ENCODE peak calls at places on chromosomes 3 and 15, in five cellular contexts. Q, G, W, B and V are unnamed samples.

GRCh38 chr3:98733055-98733777 is 29.9 kb upstream of the ST3GAL6 start:
- DNase-seq in B (no peak), W (peak; percentile 26), G (peak; percentile 28), Q (peak; percentile 50), V (no peak)

GRCh38 chr3:194375473-194375872 is 5.9 kb upstream of the LRRC15 start:
- DNase-seq in W (no peak), G (no peak), B (no peak), Q (peak; percentile 40), V (no peak)

GRCh38 chr15:80898040-80898439 is 91.6 kb downstream of the MESD start:
- DNase-seq in G (no peak), W (no peak), B (no peak), Q (no peak), V (no peak)

GRCh38 chr3:59600631-59601030 is 550.8 kb upstream of the CFAP20DC start:
- DNase-seq in Q (no peak), G (no peak), W (no peak), B (no peak), V (no peak)

GRCh38 chr3:158420654-158421396 is 150.2 kb upstream of the MLF1 start:
- DNase-seq in B (no peak), Q (no peak), G (peak; percentile 98), W (no peak), V (peak; percentile 2)

GRCh38 chr3:103672346-103672745 is 1237.5 kb downstream of the ZPLD1 start:
- DNase-seq in B (no peak), W (no peak), G (peak; percentile 1), Q (no peak), V (no peak)

GRCh38 chr3:183291511-183292031 is 38.5 kb downstream of the B3GNT5 start:
- DNase-seq in Q (no peak), B (no peak), G (peak; percentile 83), W (no peak), V (no peak)

GRCh38 chr3:64992462-64993285 is 304.9 kb upstream of the ADAMTS9 start:
- DNase-seq in G (no peak), B (no peak), Q (no peak), W (peak; percentile 30), V (no peak)

GRCh38 chr15:59570364-59570763 is 41.2 kb upstream of the GCNT3 start:
- DNase-seq in W (no peak), G (peak; percentile 84), B (no peak), Q (peak; percentile 51), V (no peak)

GRCh38 chr3:129890891-129891290 is 2.6 kb downstream of the TMCC1 start:
- DNase-seq in W (no peak), B (no peak), Q (no peak), G (no peak), V (no peak)

GRCh38 chr15:76057332-76058000 is 2.3 kb upstream of the TMEM266 start:
- DNase-seq in B (no peak), Q (peak; percentile 68), G (peak; percentile 26), W (no peak), V (no peak)

GRCh38 chr15:92907229-92907628 is 7.1 kb downstream of the CHD2 start:
- DNase-seq in Q (no peak), G (peak; percentile 30), B (no peak), W (no peak), V (no peak)

GRCh38 chr3:171970301-171970788 is 69.0 kb upstream of the FNDC3B start:
- DNase-seq in Q (no peak), G (no peak), B (no peak), W (no peak), V (no peak)

GRCh38 chr15:101522621-101523559 is 33.4 kb upstream of the PCSK6 start:
- DNase-seq in Q (no peak), G (no peak), B (no peak), W (no peak), V (no peak)

GRCh38 chr3:146517684-146518435 is 26.5 kb downstream of the PLSCR1 start:
- DNase-seq in B (no peak), W (no peak), G (no peak), Q (peak; percentile 39), V (no peak)

GRCh38 chr3:146524961-146525360 is 19.4 kb downstream of the PLSCR1 start:
- DNase-seq in W (no peak), G (no peak), B (no peak), Q (no peak), V (peak; percentile 26)

GRCh38 chr3:146523536-146523935 is 20.9 kb downstream of the PLSCR1 start:
- DNase-seq in G (no peak), Q (no peak), W (no peak), B (no peak), V (no peak)

GRCh38 chr3:146521356-146521755 is 23.1 kb downstream of the PLSCR1 start:
- DNase-seq in G (no peak), Q (no peak), B (no peak), W (no peak), V (no peak)

DNA sequence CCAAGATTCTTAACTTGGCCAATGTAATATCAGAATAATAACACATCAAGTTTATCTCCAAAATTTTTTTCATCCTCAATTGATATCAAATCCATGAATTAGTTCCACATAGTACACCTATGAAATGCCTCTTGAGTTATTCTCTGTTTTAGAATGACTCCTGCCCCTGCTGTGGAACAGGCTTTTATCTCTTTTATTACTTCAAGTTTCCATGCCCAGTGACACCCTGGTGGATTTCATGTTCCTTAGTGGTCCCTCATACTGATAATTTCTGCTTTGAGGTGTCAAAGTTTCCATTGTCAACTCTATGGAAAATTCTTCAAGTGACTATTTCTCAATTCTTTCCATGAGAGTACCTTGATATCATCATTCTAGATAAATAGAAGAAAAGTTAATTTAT is 24.6 kb downstream of the PLSCR1 start:
- DNase-seq in Q (no peak), W (no peak), G (no peak), B (no peak), V (no peak)
- H3K36me3 ChIP-seq in Q (no peaks in the 10 kb centered on the region), W (no peaks in the 10 kb centered on the region), G (peaks cover 8% of the 10 kb centered on the region), B (peaks cover 6% of the 10 kb centered on the region), V (no peaks in the 10 kb centered on the region)

GRCh38 chr3:19471147-19471546 is 322.8 kb downstream of the KCNH8 start:
- DNase-seq in W (no peak), Q (no peak), G (no peak), B (no peak), V (no peak)
- TF ChIP-seq CTCF in W (no peak), Q (no peak), G (no peak), B (no peak), V (no peak)

GRCh38 chr3:140748171-140748570 is 70.3 kb downstream of the TRIM42 start:
- DNase-seq in W (no peak), Q (no peak), G (no peak), B (no peak), V (no peak)

GRCh38 chr3:140752499-140752898 is 74.6 kb downstream of the TRIM42 start:
- DNase-seq in B (no peak), W (no peak), Q (no peak), G (peak; percentile 21), V (no peak)

GRCh38 chr3:140753865-140754754 is 76.2 kb downstream of the TRIM42 start:
- DNase-seq in W (no peak), B (no peak), G (peak; percentile 85), Q (no peak), V (no peak)

GRCh38 chr3:140748903-140749302 is 71.0 kb downstream of the TRIM42 start:
- DNase-seq in Q (no peak), W (peak; percentile 46), G (peak; percentile 71), B (no peak), V (no peak)
- H3K36me3 ChIP-seq in Q (no peaks in the 10 kb centered on the region), W (no peaks in the 10 kb centered on the region), G (no peaks in the 10 kb centered on the region), B (no peaks in the 10 kb centered on the region), V (no peaks in the 10 kb centered on the region)

GRCh38 chr15:74542192-74543042 is 1.4 kb downstream of the ARID3B start:
- DNase-seq in B (no peak), G (peak; percentile 54), Q (no peak), W (no peak), V (no peak)

GRCh38 chr15:74541494-74542191 is 623 bp downstream of the ARID3B start:
- DNase-seq in Q (peak; percentile 75), W (peak; percentile 25), G (peak; percentile 55), B (no peak), V (no peak)

GRCh38 chr15:74545061-74545460 is 4.0 kb downstream of the ARID3B start:
- DNase-seq in W (no peak), B (no peak), G (no peak), Q (no peak), V (no peak)

GRCh38 chr15:74543043-74543422 is 2.0 kb downstream of the ARID3B start:
- DNase-seq in B (no peak), Q (no peak), G (no peak), W (no peak), V (no peak)

DNA sequence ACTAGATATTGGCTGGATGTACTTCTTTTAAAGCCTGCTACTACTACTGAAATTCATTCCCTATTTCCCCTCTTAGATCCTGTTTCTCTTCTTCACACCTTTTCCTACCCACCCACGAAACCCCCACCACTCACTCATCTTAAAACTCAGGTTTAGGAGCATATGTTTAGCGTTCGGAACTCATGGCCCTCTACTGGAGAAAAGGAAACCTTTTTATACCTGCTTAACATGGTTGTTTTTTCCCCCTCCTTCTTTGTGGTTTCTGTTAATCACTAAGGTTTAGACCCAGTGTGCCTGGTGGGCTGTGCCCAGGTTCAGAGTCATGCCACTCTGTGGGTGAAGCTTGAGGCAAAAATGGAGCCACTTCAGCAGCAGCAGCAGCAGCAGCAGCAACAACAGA is 2.6 kb downstream of the ARID3B start:
- DNase-seq in B (no peak), W (no peak), Q (no peak), G (no peak), V (no peak)
- TF ChIP-seq CTCF in B (peak; percentile 37), W (no peak), Q (peak; percentile 34), G (peak; percentile 41), V (no peak)

GRCh38 chr15:42405876-42406482 is 46.7 kb downstream of the CAPN3 start:
- DNase-seq in G (peak; percentile 8), Q (no peak), W (no peak), B (no peak), V (no peak)

GRCh38 chr15:42411884-42412283 is 52.6 kb downstream of the CAPN3 start:
- DNase-seq in Q (no peak), B (no peak), W (no peak), G (no peak), V (no peak)

GRCh38 chr15:42408178-42408577 is 48.9 kb downstream of the CAPN3 start:
- DNase-seq in G (no peak), Q (no peak), B (no peak), W (no peak), V (no peak)

GRCh38 chr15:42404461-42405235 is 45.3 kb downstream of the CAPN3 start:
- DNase-seq in W (no peak), G (no peak), B (no peak), Q (peak; percentile 28), V (no peak)

DNA sequence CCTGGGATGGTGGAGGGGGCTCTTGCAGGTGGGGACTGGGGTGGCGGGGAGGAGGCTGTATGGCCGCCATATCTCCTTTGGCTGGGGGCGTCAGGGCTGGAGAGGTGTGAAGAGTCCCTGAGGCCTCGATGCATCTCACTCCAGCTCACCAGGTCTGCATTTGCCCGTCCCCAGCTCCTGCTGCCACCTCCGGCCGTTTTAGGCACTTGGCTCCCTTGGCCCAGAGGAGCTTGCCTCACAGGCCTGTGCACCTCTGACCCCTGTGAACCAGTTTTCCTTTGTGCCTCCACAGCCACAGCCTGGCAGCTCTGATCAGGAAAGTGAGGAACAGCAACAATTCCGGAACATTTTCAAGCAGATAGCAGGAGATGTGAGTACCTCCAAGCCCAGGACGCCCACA is 49.7 kb downstream of the CAPN3 start:
- DNase-seq in W (no peak), Q (no peak), B (no peak), G (no peak), V (no peak)
- H3K36me3 ChIP-seq in W (no peaks in the 10 kb centered on the region), Q (no peaks in the 10 kb centered on the region), B (peaks cover 3% of the 10 kb centered on the region), G (no peaks in the 10 kb centered on the region), V (peaks cover 9% of the 10 kb centered on the region)